ENCODE peak calls at places on chromosomes 2 and 18, in seven cellular contexts. P, E, I, Q, S, W and C are unnamed samples.

GRCh38 chr2:167767858-167768257 is 479.5 kb downstream of the STK39 start:
- DNase-seq in Q (no peak), W (no peak), E (no peak), S (no peak), P (no peak), I (no peak), C (no peak)

GRCh38 chr2:236578411-236578846 is 8.8 kb downstream of the ACKR3 start:
- DNase-seq in I (no peak), E (no peak), Q (no peak), S (no peak), W (no peak), P (no peak), C (no peak)

GRCh38 chr18:7645756-7646155 is 78.6 kb downstream of the PTPRM start:
- DNase-seq in W (peak), S (no peak), I (no peak), P (no peak), E (no peak), Q (peak), C (no peak)

GRCh38 chr2:43848174-43848573 is 9.4 kb downstream of the ABCG8 start:
- DNase-seq in P (no peak), W (no peak), S (no peak), I (peak), Q (no peak), E (no peak), C (no peak)

GRCh38 chr2:38898256-38898655 is 8.6 kb downstream of the ARHGEF33 start:
- DNase-seq in W (no peak), E (no peak), I (no peak), S (no peak), Q (no peak), P (no peak), C (no peak)

GRCh38 chr2:200635251-200635650 is 49.4 kb downstream of the AOX1 start:
- DNase-seq in S (no peak), Q (no peak), I (no peak), P (no peak), E (no peak), W (no peak), C (no peak)

GRCh38 chr2:44952143-44952805 is 10.8 kb downstream of the SIX3 start:
- DNase-seq in S (no peak), Q (peak), E (no peak), P (no peak), I (peak), W (peak), C (peak)

GRCh38 chr2:143334837-143335236 is 205.6 kb downstream of the ARHGAP15 start:
- DNase-seq in P (no peak), S (no peak), E (no peak), W (no peak), Q (peak), I (no peak), C (no peak)

GRCh38 chr2:223995569-223995968 is 38.3 kb downstream of the MRPL44 start:
- DNase-seq in P (no peak), W (no peak), S (no peak), I (peak), E (no peak), Q (peak), C (peak)

GRCh38 chr18:2522112-2522511 is 49.2 kb downstream of the METTL4 start:
- DNase-seq in P (no peak), E (no peak), I (no peak), Q (no peak), S (no peak), W (no peak), C (no peak)

GRCh38 chr2:62660087-62660486 is 45.4 kb upstream of the EHBP1 start:
- DNase-seq in W (no peak), Q (no peak), I (peak), P (no peak), E (no peak), S (no peak), C (no peak)

GRCh38 chr2:56580242-56580641 is 396.5 kb downstream of the CCDC85A start:
- DNase-seq in Q (peak), S (no peak), P (no peak), E (no peak), W (no peak), I (no peak), C (no peak)

GRCh38 chr2:9087151-9087681 is 83.7 kb upstream of the MBOAT2 start:
- DNase-seq in S (no peak), E (no peak), Q (peak), P (no peak), W (no peak), I (no peak), C (no peak)

GRCh38 chr2:101038455-101039255 is 36.6 kb downstream of the RPL31 start:
- DNase-seq in I (peak), Q (peak), S (no peak), E (no peak), P (no peak), W (peak), C (peak)

GRCh38 chr2:4791488-4791887 is 900.7 kb upstream of the SOX11 start:
- DNase-seq in S (no peak), W (no peak), Q (no peak), P (no peak), I (no peak), E (no peak), C (no peak)

GRCh38 chr18:47720741-47721140 is 209.7 kb downstream of the SMAD2 start:
- DNase-seq in E (no peak), P (peak), I (no peak), S (no peak), Q (no peak), W (no peak), C (no peak)

GRCh38 chr18:48990497-48991298 is 39.9 kb upstream of the SMAD7 start:
- DNase-seq in P (no peak), Q (peak), S (peak), I (no peak), E (no peak), W (no peak), C (peak)

GRCh38 chr2:233395687-233396086 is 41.4 kb downstream of the DGKD start:
- DNase-seq in E (no peak), P (no peak), W (no peak), S (no peak), Q (no peak), I (no peak), C (no peak)

GRCh38 chr2:236209535-236209934 is 41.3 kb upstream of the GBX2 start:
- DNase-seq in Q (peak), P (no peak), W (peak), I (no peak), E (no peak), S (no peak), C (no peak)

GRCh38 chr2:231037731-231038482 is 584 bp downstream of the C2orf72 start:
- DNase-seq in E (no peak), W (no peak), Q (peak), P (no peak), I (no peak), S (no peak), C (peak)

GRCh38 chr18:23545247-23545789 is 41.0 kb downstream of the NPC1 start:
- DNase-seq in I (no peak), E (no peak), Q (no peak), S (no peak), P (no peak), W (no peak), C (no peak)